ENCODE peak calls at places on chromosomes 1 and 21, in eight cellular contexts. O is ovary; F is GM10248; I is NCI-H1930; C is activated T-helper 1 cell treated with anti-CD3 and anti-CD28 coated beads, Interleukin-2, amount 50 U/mL, for 16 hours; W is OCI-M1; U is ELR; P is NCI-H510A treated with DMSO at 0.1 percent for 48 hours. G is an unnamed sample.

GRCh38 chr1:3061981-3062615 is 6.9 kb upstream of the PRDM16 start:
- DNase-seq in U (no peak), O (no peak), F (no peak), C (no peak), P (no peak), I (no peak), W (no peak), G (no peak)

GRCh38 chr1:59707216-59707615 is 107.5 kb upstream of the HOOK1 start:
- DNase-seq in W (no peak), F (no peak), P (no peak), C (no peak), U (peak), O (peak), I (no peak), G (no peak)

GRCh38 chr1:216032284-216032683 is 391.0 kb downstream of the USH2A start:
- DNase-seq in O (no peak), I (no peak), C (no peak), F (no peak), P (no peak), U (no peak), W (no peak), G (no peak)

GRCh38 chr1:199273837-199274379 is 635.1 kb downstream of the PTPRC start:
- DNase-seq in W (no peak), O (no peak), I (no peak), P (peak), C (no peak), F (no peak), U (peak), G (no peak)

GRCh38 chr1:29280780-29281131 is 44.4 kb downstream of the PTPRU start:
- DNase-seq in O (no peak), W (no peak), C (no peak), U (peak), F (no peak), I (no peak), P (no peak), G (no peak)

GRCh38 chr1:211551628-211552465 is 27.1 kb downstream of the SLC30A1 start:
- DNase-seq in F (no peak), W (no peak), C (no peak), O (no peak), P (no peak), I (no peak), U (peak), G (no peak)

GRCh38 chr21:45213392-45213791 is 74.3 kb downstream of the POFUT2 start:
- DNase-seq in O (no peak), W (no peak), F (no peak), U (no peak), C (no peak), I (no peak), P (no peak), G (no peak)

GRCh38 chr1:3564921-3565831 is 46.1 kb downstream of the MEGF6 start:
- DNase-seq in W (peak), U (peak), O (no peak), F (peak), C (no peak), P (no peak), I (peak), G (peak)

GRCh38 chr1:200372095-200372884 is 37.5 kb downstream of the ZNF281 start:
- DNase-seq in C (no peak), F (no peak), U (peak), O (no peak), I (no peak), P (peak), W (no peak), G (no peak)

GRCh38 chr1:111062081-111062480 is 77.8 kb downstream of the DRAM2 start:
- DNase-seq in I (no peak), F (no peak), O (no peak), C (no peak), P (peak), W (no peak), U (no peak), G (no peak)

GRCh38 chr1:17877896-17878295 is 122.8 kb downstream of the ACTL8 start:
- DNase-seq in W (no peak), U (no peak), F (no peak), O (no peak), I (no peak), P (no peak), C (no peak), G (no peak)

GRCh38 chr1:96927125-96927524 is 205.5 kb downstream of the PTBP2 start:
- DNase-seq in W (no peak), U (peak), I (no peak), P (no peak), F (no peak), O (no peak), C (no peak), G (no peak)

GRCh38 chr1:196078691-196079090 is 529.5 kb downstream of the KCNT2 start:
- DNase-seq in U (peak), C (no peak), O (no peak), I (no peak), F (no peak), P (peak), W (peak), G (no peak)